ENCODE peak calls at places on chromosomes 11 and 22, in five cellular contexts. N is neural crest cell, G is NCI-H1092 treated with DMSO at 0.1 percent for 48 hours, J is HEK293T, D is T-helper 17 cell. I is an unnamed sample.

GRCh38 chr11:108115495-108116140 is 5.7 kb upstream of the ACAT1 start:
- DNase-seq in N (no peak), G (peak), J (no peak), D (no peak), I (no peak)

GRCh38 chr11:134752964-134753804 is 341.1 kb upstream of the B3GAT1 start:
- DNase-seq in N (no peak), G (no peak), J (no peak), D (no peak), I (no peak)

GRCh38 chr11:118061401-118062125 is 15.3 kb upstream of the TMPRSS4 start:
- DNase-seq in N (no peak), G (no peak), J (no peak), D (no peak), I (no peak)

GRCh38 chr11:43573233-43573632 is 107.3 kb upstream of the HSD17B12 start:
- DNase-seq in N (peak), G (peak), J (peak), D (no peak), I (peak)

GRCh38 chr11:11608783-11609232 is 13.0 kb downstream of the GALNT18 start:
- DNase-seq in N (no peak), G (no peak), J (no peak), D (no peak), I (peak)

GRCh38 chr11:64745219-64745522 is 1.2 kb upstream of the RASGRP2 start:
- DNase-seq in N (no peak), G (no peak), J (no peak), D (peak), I (peak)

GRCh38 chr11:62489204-62489603 is 57.4 kb downstream of the AHNAK start:
- DNase-seq in N (no peak), G (no peak), J (no peak), D (no peak), I (no peak)

GRCh38 chr11:36460220-36460619 is 49.9 kb downstream of the TRAF6 start:
- DNase-seq in N (no peak), G (no peak), J (no peak), D (no peak), I (no peak)

GRCh38 chr22:47064416-47064815 is 302.0 kb downstream of the TBC1D22A start:
- DNase-seq in N (no peak), G (no peak), J (no peak), D (no peak), I (no peak)

GRCh38 chr22:38051900-38052862 is 5.0 kb upstream of the PICK1 start:
- DNase-seq in N (peak), G (peak), J (peak), D (peak), I (peak)

GRCh38 chr11:70415176-70415575 is 16.8 kb downstream of the CTTN start:
- DNase-seq in N (no peak), G (no peak), J (no peak), D (no peak), I (no peak)

I was measured in HAP-1.